ENCODE peak calls at places on chromosomes 7 and 10, in nine cellular contexts. One of them, this sample, is unnamed.

GRCh38 chr7:55593515-55594318 is 21.4 kb upstream of the VOPP1 start:
- DNase-seq in T1000: peak; percentile 35
- DNase-seq in WTC11: peak; percentile 86
- DNase-seq in lower lobe of right lung: peak; percentile 75
- DNase-seq in stimulated activated CD4-positive, alpha-beta T cell treated with anti-CD3 and anti-CD28 coated beads, Interleukin-1b, Interleukin-23, amount 100 ng/mL, for 24 hours: peak; percentile 61
- DNase-seq in T follicular helper cell: peak; percentile 53
- DNase-seq in Calu3: peak; percentile 92
- DNase-seq in left cardiac atrium: peak; percentile 70
- DNase-seq in NCI-H460: peak; percentile 24
- DNase-seq in this sample: peak; percentile 58

GRCh38 chr7:73539709-73540108 is 17.6 kb upstream of the BAZ1B start:
- DNase-seq in T1000: no peak
- DNase-seq in WTC11: no peak
- DNase-seq in lower lobe of right lung: no peak
- DNase-seq in stimulated activated CD4-positive, alpha-beta T cell treated with anti-CD3 and anti-CD28 coated beads, Interleukin-1b, Interleukin-23, amount 100 ng/mL, for 24 hours: no peak
- DNase-seq in T follicular helper cell: no peak
- DNase-seq in Calu3: no peak
- DNase-seq in left cardiac atrium: no peak
- DNase-seq in NCI-H460: no peak
- DNase-seq in this sample: no peak

GRCh38 chr7:13882051-13882450 is 107.4 kb downstream of the ETV1 start:
- DNase-seq in T1000: no peak
- DNase-seq in WTC11: no peak
- DNase-seq in lower lobe of right lung: no peak
- DNase-seq in stimulated activated CD4-positive, alpha-beta T cell treated with anti-CD3 and anti-CD28 coated beads, Interleukin-1b, Interleukin-23, amount 100 ng/mL, for 24 hours: no peak
- DNase-seq in T follicular helper cell: no peak
- DNase-seq in Calu3: no peak
- DNase-seq in left cardiac atrium: no peak
- DNase-seq in NCI-H460: no peak
- DNase-seq in this sample: no peak

GRCh38 chr7:86904949-86905834 is 154.3 kb downstream of the ELAPOR2 start:
- DNase-seq in T1000: peak; percentile 17
- DNase-seq in WTC11: peak; percentile 12
- DNase-seq in lower lobe of right lung: no peak
- DNase-seq in stimulated activated CD4-positive, alpha-beta T cell treated with anti-CD3 and anti-CD28 coated beads, Interleukin-1b, Interleukin-23, amount 100 ng/mL, for 24 hours: no peak
- DNase-seq in T follicular helper cell: no peak
- DNase-seq in Calu3: peak; percentile 37
- DNase-seq in left cardiac atrium: no peak
- DNase-seq in NCI-H460: peak; percentile 38
- DNase-seq in this sample: peak; percentile 28

GRCh38 chr7:141585592-141586510 is 34.6 kb downstream of the AGK start:
- DNase-seq in T1000: peak; percentile 32
- DNase-seq in WTC11: no peak
- DNase-seq in lower lobe of right lung: no peak
- DNase-seq in stimulated activated CD4-positive, alpha-beta T cell treated with anti-CD3 and anti-CD28 coated beads, Interleukin-1b, Interleukin-23, amount 100 ng/mL, for 24 hours: peak; percentile 54
- DNase-seq in T follicular helper cell: no peak
- DNase-seq in Calu3: no peak
- DNase-seq in left cardiac atrium: no peak
- DNase-seq in NCI-H460: peak; percentile 72
- DNase-seq in this sample: no peak

GRCh38 chr10:118912961-118913360 is 116.6 kb upstream of the NANOS1 start:
- DNase-seq in T1000: no peak
- DNase-seq in WTC11: no peak
- DNase-seq in lower lobe of right lung: no peak
- DNase-seq in stimulated activated CD4-positive, alpha-beta T cell treated with anti-CD3 and anti-CD28 coated beads, Interleukin-1b, Interleukin-23, amount 100 ng/mL, for 24 hours: no peak
- DNase-seq in T follicular helper cell: no peak
- DNase-seq in Calu3: no peak
- DNase-seq in left cardiac atrium: no peak
- DNase-seq in NCI-H460: no peak
- DNase-seq in this sample: no peak

GRCh38 chr10:79923145-79923544 is 25.8 kb downstream of the SFTPD start:
- DNase-seq in T1000: no peak
- DNase-seq in WTC11: no peak
- DNase-seq in lower lobe of right lung: no peak
- DNase-seq in stimulated activated CD4-positive, alpha-beta T cell treated with anti-CD3 and anti-CD28 coated beads, Interleukin-1b, Interleukin-23, amount 100 ng/mL, for 24 hours: no peak
- DNase-seq in T follicular helper cell: no peak
- DNase-seq in Calu3: no peak
- DNase-seq in left cardiac atrium: no peak
- DNase-seq in NCI-H460: no peak
- DNase-seq in this sample: no peak

GRCh38 chr10:78401882-78402367 is 368.3 kb downstream of the RPS24 start:
- DNase-seq in T1000: no peak
- DNase-seq in WTC11: peak; percentile 27
- DNase-seq in lower lobe of right lung: no peak
- DNase-seq in stimulated activated CD4-positive, alpha-beta T cell treated with anti-CD3 and anti-CD28 coated beads, Interleukin-1b, Interleukin-23, amount 100 ng/mL, for 24 hours: no peak
- DNase-seq in T follicular helper cell: no peak
- DNase-seq in Calu3: no peak
- DNase-seq in left cardiac atrium: peak; percentile 37
- DNase-seq in NCI-H460: no peak
- DNase-seq in this sample: no peak

GRCh38 chr10:44860811-44861751 is 50.1 kb upstream of the TMEM72 start:
- DNase-seq in T1000: peak; percentile 63
- DNase-seq in WTC11: no peak
- DNase-seq in lower lobe of right lung: no peak
- DNase-seq in stimulated activated CD4-positive, alpha-beta T cell treated with anti-CD3 and anti-CD28 coated beads, Interleukin-1b, Interleukin-23, amount 100 ng/mL, for 24 hours: no peak
- DNase-seq in T follicular helper cell: no peak
- DNase-seq in Calu3: no peak
- DNase-seq in left cardiac atrium: peak; percentile 34
- DNase-seq in NCI-H460: no peak
- DNase-seq in this sample: no peak

GRCh38 chr10:102675887-102676616 is 31.8 kb downstream of the TRIM8 start:
- DNase-seq in T1000: no peak
- DNase-seq in WTC11: no peak
- DNase-seq in lower lobe of right lung: no peak
- DNase-seq in stimulated activated CD4-positive, alpha-beta T cell treated with anti-CD3 and anti-CD28 coated beads, Interleukin-1b, Interleukin-23, amount 100 ng/mL, for 24 hours: no peak
- DNase-seq in T follicular helper cell: no peak
- DNase-seq in Calu3: no peak
- DNase-seq in left cardiac atrium: no peak
- DNase-seq in NCI-H460: no peak
- DNase-seq in this sample: no peak

GRCh38 chr10:67259319-67259929 is 333.6 kb downstream of the LRRTM3 start:
- DNase-seq in T1000: no peak
- DNase-seq in WTC11: no peak
- DNase-seq in lower lobe of right lung: no peak
- DNase-seq in stimulated activated CD4-positive, alpha-beta T cell treated with anti-CD3 and anti-CD28 coated beads, Interleukin-1b, Interleukin-23, amount 100 ng/mL, for 24 hours: no peak
- DNase-seq in T follicular helper cell: no peak
- DNase-seq in Calu3: no peak
- DNase-seq in left cardiac atrium: no peak
- DNase-seq in NCI-H460: no peak
- DNase-seq in this sample: no peak